ENCODE peak calls at places on chromosome 17, in ten cellular contexts. R is bronchial epithelial cell; D is mammary epithelial cell; V is left ventricle myocardium inferior; Q is B cell; L is CD4-positive, alpha-beta T cell; Y is gastrocnemius medialis; I is breast epithelium; S is HFFc6; F is BJ. Z is an unnamed sample.

GRCh38 chr17:67475161-67475887 is 98.2 kb downstream of the PITPNC1 start:
- DNase-seq in R (peak; percentile 62), D (peak; percentile 64), V (peak; percentile 76), Q (peak; percentile 75), L (peak; percentile 80), Y (peak; percentile 65), I (peak; percentile 66), S (peak; percentile 69), F (no peak), Z (peak; percentile 17)

GRCh38 chr17:57277923-57278604 is 21.7 kb downstream of the MSI2 start:
- DNase-seq in R (no peak), D (no peak), V (no peak), Q (no peak), L (no peak), Y (no peak), I (no peak), S (no peak), F (no peak), Z (no peak)

GRCh38 chr17:40664582-40665333 is at the start of gene KRT222:
- DNase-seq in R (no peak), D (no peak), V (no peak), Q (no peak), L (no peak), Y (no peak), I (no peak), S (no peak), F (no peak), Z (no peak)

GRCh38 chr17:64339516-64340475 is 50.9 kb downstream of the PECAM1 start:
- DNase-seq in R (no peak), D (no peak), V (no peak), Q (no peak), L (no peak), Y (no peak), I (no peak), S (no peak), F (no peak), Z (no peak)

GRCh38 chr17:82921426-82921825 is 81.6 kb upstream of the ZNF750 start:
- DNase-seq in R (no peak), D (no peak), V (no peak), Q (no peak), L (no peak), Y (no peak), I (no peak), S (no peak), F (no peak), Z (no peak)

GRCh38 chr17:15649861-15650391 is 30.4 kb upstream of the FBXW10B start:
- DNase-seq in R (peak; percentile 69), D (peak; percentile 65), V (no peak), Q (no peak), L (no peak), Y (peak; percentile 56), I (peak; percentile 49), S (no peak), F (no peak), Z (no peak)

GRCh38 chr17:59837362-59838195 is 55.2 kb downstream of the TUBD1 start:
- DNase-seq in R (peak; percentile 100), D (peak; percentile 100), V (no peak), Q (peak; percentile 80), L (peak; percentile 52), Y (peak; percentile 44), I (peak; percentile 88), S (peak; percentile 100), F (peak; percentile 100), Z (peak; percentile 44)

GRCh38 chr17:50731575-50732460 is 12.4 kb downstream of the LUC7L3 start:
- DNase-seq in R (no peak), D (no peak), V (no peak), Q (no peak), L (no peak), Y (no peak), I (no peak), S (no peak), F (no peak), Z (no peak)

GRCh38 chr17:28685366-28685765 is 23.4 kb downstream of the SUPT6H start:
- DNase-seq in R (no peak), D (no peak), V (no peak), Q (no peak), L (no peak), Y (no peak), I (no peak), S (no peak), F (no peak), Z (no peak)

GRCh38 chr17:28686296-28686695 is 24.3 kb downstream of the SUPT6H start:
- DNase-seq in R (no peak), D (no peak), V (no peak), Q (no peak), L (no peak), Y (no peak), I (no peak), S (no peak), F (no peak), Z (no peak)

GRCh38 chr17:28688481-28688880 is 23.2 kb downstream of the PROCA1 start:
- DNase-seq in R (no peak), D (no peak), V (no peak), Q (no peak), L (no peak), Y (no peak), I (no peak), S (no peak), F (no peak), Z (no peak)

GRCh38 chr17:28682655-28683054 is 20.6 kb downstream of the SUPT6H start:
- DNase-seq in R (no peak), D (no peak), V (no peak), Q (no peak), L (no peak), Y (no peak), I (no peak), S (no peak), F (no peak), Z (no peak)

GRCh38 chr17:28684963-28685362 is 23.0 kb downstream of the SUPT6H start:
- DNase-seq in R (no peak), D (no peak), V (no peak), Q (no peak), L (no peak), Y (peak; percentile 67), I (no peak), S (no peak), F (no peak), Z (no peak)
- TF ChIP-seq CTCF in R (no peak), D (no peak), V (no peak), Q (no peak), L (no peak), Y (peak; percentile 15), I (no peak), S (no peak), F (peak; percentile 2), Z (no peak)

GRCh38 chr17:9926150-9926804 is 21.2 kb upstream of the RCVRN start:
- DNase-seq in R (peak; percentile 15), D (peak; percentile 3), V (peak; percentile 6), Q (no peak), L (no peak), Y (no peak), I (no peak), S (no peak), F (no peak), Z (no peak)

GRCh38 chr17:9931144-9931543 is 26.1 kb upstream of the RCVRN start:
- DNase-seq in R (no peak), D (no peak), V (peak; percentile 2), Q (no peak), L (no peak), Y (no peak), I (no peak), S (no peak), F (no peak), Z (no peak)

GRCh38 chr17:9929873-9930272 is 24.8 kb upstream of the RCVRN start:
- DNase-seq in R (no peak), D (no peak), V (no peak), Q (no peak), L (no peak), Y (no peak), I (no peak), S (no peak), F (no peak), Z (no peak)

GRCh38 chr17:9925457-9925856 is 20.4 kb upstream of the RCVRN start:
- DNase-seq in R (no peak), D (no peak), V (peak; percentile 9), Q (no peak), L (no peak), Y (no peak), I (no peak), S (no peak), F (no peak), Z (no peak)

DNA sequence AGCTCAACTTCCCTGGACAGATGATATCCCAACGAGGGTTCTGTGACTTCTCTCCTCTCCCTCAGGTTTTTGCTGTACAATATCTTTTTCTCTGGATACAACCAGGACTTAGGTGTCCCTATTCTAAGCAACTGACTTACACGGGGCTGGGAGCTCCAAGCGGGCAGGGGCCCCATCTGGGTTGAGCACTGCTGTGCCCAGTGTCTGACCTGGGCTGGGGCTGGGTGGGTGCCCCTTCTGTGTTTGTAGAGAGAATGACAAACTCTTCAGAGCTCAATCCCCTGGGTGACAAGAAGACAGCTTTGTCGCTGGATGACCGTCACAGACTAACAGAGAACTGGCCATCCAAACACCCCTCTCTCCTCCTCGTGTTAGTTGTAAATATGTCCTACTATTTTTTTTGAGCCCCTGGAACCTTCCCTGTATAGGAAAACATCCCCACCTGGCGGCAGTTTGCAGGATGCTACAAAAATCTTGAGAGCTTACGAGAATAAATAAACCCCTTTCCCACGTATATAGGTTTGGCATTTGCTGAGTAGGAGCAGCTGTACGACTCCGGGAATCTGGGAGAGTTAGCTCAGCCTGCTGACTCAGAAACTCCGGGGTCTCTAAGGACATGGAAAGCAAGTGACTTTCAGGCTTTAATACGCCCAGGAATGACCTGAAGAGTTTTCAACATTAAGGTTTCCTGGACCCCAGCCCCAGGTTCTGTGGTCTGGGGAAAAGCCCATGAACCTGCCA is 23.7 kb upstream of the RCVRN start:
- DNase-seq in R (peak; percentile 56), D (no peak), V (no peak), Q (no peak), L (no peak), Y (no peak), I (no peak), S (peak; percentile 74), F (peak; percentile 17), Z (peak; percentile 42)
- TF ChIP-seq CTCF in R (peak; percentile 29), D (peak; percentile 19), V (peak; percentile 42), Q (no peak), L (no peak), Y (peak; percentile 34), I (no peak), S (peak; percentile 79), F (peak; percentile 57), Z (peak; percentile 71)

GRCh38 chr17:78375401-78376079 is 2.9 kb upstream of the PGS1 start:
- DNase-seq in R (peak; percentile 96), D (peak; percentile 73), V (no peak), Q (no peak), L (no peak), Y (no peak), I (no peak), S (peak; percentile 93), F (no peak), Z (no peak)
- TF ChIP-seq CTCF in R (no peak), D (no peak), V (no peak), Q (no peak), L (no peak), Y (no peak), I (no peak), S (no peak), F (no peak), Z (no peak)

DNA sequence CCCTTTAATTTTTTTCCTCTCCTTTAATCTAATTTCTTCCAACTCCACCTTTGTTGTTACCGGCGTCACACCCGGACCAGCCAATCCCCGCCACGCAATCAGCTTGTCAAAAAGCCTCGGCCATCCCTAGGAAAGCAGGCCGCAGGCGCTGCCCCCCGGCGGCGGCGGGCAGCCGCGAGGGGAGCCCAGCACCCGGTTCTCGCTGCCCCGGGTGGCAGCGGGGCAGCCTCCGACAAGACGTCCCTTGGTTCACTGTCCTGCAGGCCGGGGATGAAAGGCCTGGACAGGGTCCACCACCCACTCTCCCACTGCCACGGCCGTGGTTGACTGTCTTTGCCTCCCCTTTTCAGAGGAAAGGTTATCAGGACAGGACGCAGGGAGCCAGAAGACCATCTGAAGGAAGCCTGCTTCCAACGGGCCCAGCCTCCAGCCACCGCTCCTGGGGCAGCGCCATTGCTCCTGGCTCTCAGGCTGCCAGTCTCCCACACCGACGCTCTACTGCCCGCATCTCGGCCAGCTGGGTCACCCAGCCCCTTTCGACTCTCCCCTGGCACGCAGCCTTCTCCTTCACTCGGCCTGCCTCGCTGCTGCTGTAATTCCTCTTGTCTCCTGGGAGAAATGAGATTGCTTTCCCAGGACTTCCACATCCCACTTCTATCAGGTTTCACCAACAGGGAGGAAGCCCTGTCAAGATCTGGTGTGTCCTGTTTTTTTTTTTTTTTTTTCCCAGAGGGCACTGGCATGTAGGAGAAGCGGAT is 2.8 kb upstream of the UBTF start:
- DNase-seq in R (peak; percentile 51), D (peak; percentile 56), V (peak; percentile 80), Q (peak; percentile 62), L (no peak), Y (peak; percentile 75), I (no peak), S (peak; percentile 65), F (no peak), Z (no peak)
- TF ChIP-seq CTCF in R (no peak), D (no peak), V (peak; percentile 51), Q (no peak), L (no peak), Y (no peak), I (no peak), S (peak; percentile 30), F (peak; percentile 15), Z (peak; percentile 30)

Z was measured in progenitor cell of endocrine pancreas.